ENCODE peak calls at places on chromosomes 11 and 22, in six cellular contexts. L is sigmoid colon, O is tibial nerve, C is A549, B is ovary, K is K562. T is an unnamed sample. For H3K4me1, the result is how much of the 10 kb centered on the place peaks cover.

GRCh38 chr11:2221591-2221990 is 48.8 kb downstream of the ASCL2 start:
- DNase-seq in L (no peak), O (no peak), C (no peak), B (no peak), K (no peak), T (no peak)

GRCh38 chr11:75303544-75304224 is 47.8 kb downstream of the ARRB1 start:
- DNase-seq in L (peak), O (no peak), C (no peak), B (no peak), K (no peak), T (no peak)

GRCh38 chr22:35961480-35961902 is 67.1 kb downstream of the RBFOX2 start:
- DNase-seq in L (peak), O (no peak), C (peak), B (peak), K (no peak), T (no peak)

GRCh38 chr22:41501209-41501608 is 32.3 kb downstream of the ACO2 start:
- DNase-seq in L (no peak), O (no peak), C (peak), B (no peak), K (no peak), T (no peak)

GRCh38 chr11:92916299-92916698 is 53.2 kb upstream of the MTNR1B start:
- DNase-seq in L (no peak), O (no peak), C (no peak), B (no peak), K (no peak), T (no peak)

GRCh38 chr22:45842141-45842831 is 134.7 kb downstream of the WNT7B start:
- DNase-seq in L (no peak), O (no peak), C (no peak), B (no peak), K (no peak), T (no peak)

GRCh38 chr11:95087171-95087570 is 2.5 kb upstream of the ENDOD1 start:
- DNase-seq in L (no peak), O (no peak), C (no peak), B (no peak), K (no peak), T (no peak)

GRCh38 chr11:111633248-111633647 is 31.0 kb downstream of the SIK2 start:
- DNase-seq in L (no peak), O (no peak), C (no peak), B (no peak), K (no peak), T (no peak)

GRCh38 chr11:109000531-109000930 is 335.7 kb downstream of the DDX10 start:
- DNase-seq in L (no peak), O (no peak), C (no peak), B (no peak), K (no peak), T (no peak)

GRCh38 chr11:86160546-86161149 is 83.9 kb upstream of the EED start:
- DNase-seq in L (no peak), O (no peak), C (peak), B (no peak), K (no peak), T (no peak)

GRCh38 chr11:7413961-7414728 is 71.2 kb upstream of the OLFML1 start:
- DNase-seq in L (no peak), O (no peak), C (no peak), B (no peak), K (no peak), T (no peak)

GRCh38 chr11:73334244-73335203 is 26.4 kb downstream of the ARHGEF17 start:
- DNase-seq in L (peak), O (peak), C (peak), B (peak), K (peak), T (peak)

GRCh38 chr11:69584160-69584559 is 56.8 kb upstream of the CCND1 start:
- DNase-seq in L (no peak), O (no peak), C (no peak), B (no peak), K (no peak), T (no peak)

GRCh38 chr22:31893460-31893859 is 50.9 kb upstream of the YWHAH start:
- DNase-seq in L (no peak), O (no peak), C (no peak), B (no peak), K (no peak), T (peak)

GRCh38 chr11:88507771-88508557 is 170.4 kb upstream of the CTSC start:
- DNase-seq in L (no peak), O (no peak), C (no peak), B (no peak), K (no peak), T (no peak)

GRCh38 chr11:88508808-88509581 is 171.5 kb upstream of the CTSC start:
- DNase-seq in L (no peak), O (no peak), C (peak), B (no peak), K (peak), T (no peak)

GRCh38 chr11:88508558-88508807 is 170.9 kb upstream of the CTSC start:
- DNase-seq in L (no peak), O (no peak), C (no peak), B (no peak), K (no peak), T (no peak)
- H3K4me3 ChIP-seq in L (peak), O (peak), C (peak), B (no peak), K (no peak), T (peak)

GRCh38 chr11:113106507-113106906 is 145.3 kb downstream of the NCAM1 start:
- DNase-seq in L (no peak), O (no peak), C (no peak), B (no peak), K (no peak), T (no peak)
- TF ChIP-seq EP300 in L (no peak), O (no peak), C (no peak), B (no peak), K (no peak), T (no peak)

GRCh38 chr11:66856496-66857233 is at the start of gene LRFN4:
- DNase-seq in L (peak), O (no peak), C (peak), B (no peak), K (peak), T (peak)
- H3K4me1 ChIP-seq in L (under half), O (under half), C (under half), B (under half), K (under half), T (under half)

DNA sequence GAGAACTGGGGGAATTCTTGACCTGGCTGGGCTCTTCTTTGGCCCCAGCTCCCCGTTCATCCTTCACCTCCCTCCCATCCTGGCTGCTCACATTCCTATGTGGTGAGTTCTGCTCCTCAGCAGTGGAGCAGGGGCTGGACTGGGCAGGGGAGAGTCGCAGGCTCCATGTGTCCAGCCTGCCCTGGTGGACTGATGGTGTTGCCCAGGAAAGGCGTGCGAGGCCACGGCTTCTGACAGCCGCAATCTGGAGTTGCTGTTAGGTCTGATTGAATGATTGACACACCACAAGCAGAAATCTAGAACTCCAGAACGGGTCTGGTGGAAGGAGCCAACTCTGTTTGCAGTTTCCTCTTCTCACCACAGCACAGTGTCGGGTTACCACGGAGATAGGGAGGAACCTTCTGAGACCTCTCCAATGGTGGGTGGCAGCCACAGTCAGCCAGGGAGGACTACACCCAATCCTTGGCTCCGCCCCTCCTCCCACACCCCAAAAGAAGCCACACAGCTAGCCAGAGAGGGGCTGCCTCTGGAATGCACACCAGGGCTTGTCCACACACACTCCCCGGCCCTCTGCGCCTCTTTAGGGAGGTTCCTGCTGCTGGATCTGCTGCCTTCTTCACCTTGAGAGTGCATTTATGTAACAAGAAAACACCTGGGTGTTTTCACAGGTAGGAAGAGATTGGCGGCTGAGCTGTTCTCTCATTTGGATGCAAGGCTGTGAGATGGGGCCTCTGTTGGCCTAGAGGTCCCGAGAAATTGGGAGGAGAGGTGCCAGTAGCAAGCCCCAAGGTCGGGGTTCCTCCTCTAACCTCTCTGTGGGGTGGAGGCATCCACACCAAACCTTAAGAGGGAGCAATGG is 56.4 kb upstream of the CD44 start:
- DNase-seq in L (peak), O (peak), C (peak), B (no peak), K (peak), T (peak)
- H3K4me3 ChIP-seq in L (no peak), O (no peak), C (peak), B (no peak), K (no peak), T (no peak)

GRCh38 chr11:68335693-68336092 is 23.3 kb downstream of the LRP5 start:
- DNase-seq in L (no peak), O (no peak), C (no peak), B (no peak), K (no peak), T (no peak)
- TF ChIP-seq EP300 in L (peak), O (no peak), C (no peak), B (no peak), K (no peak), T (no peak)

GRCh38 chr22:21816787-21817496 is 50.5 kb downstream of the MAPK1 start:
- DNase-seq in L (no peak), O (no peak), C (peak), B (no peak), K (peak), T (no peak)

GRCh38 chr22:21816472-21816786 is 51.0 kb downstream of the MAPK1 start:
- DNase-seq in L (no peak), O (no peak), C (no peak), B (no peak), K (no peak), T (no peak)

GRCh38 chr22:21818487-21819182 is 48.8 kb downstream of the MAPK1 start:
- DNase-seq in L (no peak), O (no peak), C (no peak), B (no peak), K (no peak), T (no peak)

GRCh38 chr22:21815958-21816357 is 51.5 kb downstream of the MAPK1 start:
- DNase-seq in L (no peak), O (no peak), C (no peak), B (no peak), K (no peak), T (no peak)

DNA sequence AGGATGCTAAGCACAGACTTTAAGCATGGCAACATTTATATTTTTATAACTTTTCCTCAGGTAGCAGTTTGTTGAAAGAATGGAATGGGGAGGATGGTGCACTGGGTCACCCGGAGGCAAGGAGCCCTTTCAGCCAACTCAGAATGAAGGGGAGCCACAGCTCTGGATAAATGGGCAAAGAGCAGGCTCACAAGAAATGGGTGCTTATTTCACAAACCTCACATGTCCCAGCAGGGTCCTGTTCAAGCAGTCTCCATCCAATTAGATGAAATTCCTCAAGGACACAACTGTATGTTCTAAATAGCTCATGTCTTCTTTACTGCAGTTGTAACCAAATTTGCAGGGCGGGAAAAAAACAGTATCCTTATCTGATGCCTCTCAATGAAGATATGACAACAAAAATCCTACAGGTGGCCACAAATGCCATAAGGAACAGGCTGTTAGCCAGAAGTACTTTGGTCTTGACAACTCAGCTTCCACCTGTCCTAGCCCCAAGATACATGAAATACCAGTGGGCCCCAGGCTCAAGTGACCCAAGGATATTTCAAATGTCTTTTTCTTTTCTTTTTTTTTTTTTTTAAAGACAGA is 48.2 kb downstream of the MAPK1 start:
- DNase-seq in L (no peak), O (no peak), C (no peak), B (no peak), K (peak), T (no peak)
- H3K4me1 ChIP-seq in L (half or more), O (half or more), C (under half), B (under half), K (under half), T (half or more)